ENCODE peak calls at places on chromosomes 11 and 22, in eight cellular contexts. T, O, Q, J, P, Z, K and G are unnamed samples.

GRCh38 chr11:67295846-67296245 is 6.7 kb downstream of the ANKRD13D start:
- DNase-seq in T (no peak), J (no peak), K (no peak), Q (no peak), O (no peak), Z (no peak), P (no peak), G (no peak)

GRCh38 chr11:69154938-69155301 is 815 bp upstream of the SMIM38 start:
- DNase-seq in P (no peak), O (no peak), K (no peak), T (no peak), J (no peak), Z (no peak), Q (no peak), G (no peak)

GRCh38 chr22:43884600-43885318 is 7.1 kb downstream of the PNPLA5 start:
- DNase-seq in P (peak; percentile 76), K (peak; percentile 58), Z (no peak), Q (peak; percentile 54), J (no peak), T (peak; percentile 49), O (peak; percentile 31), G (peak; percentile 65)

GRCh38 chr11:103863497-103863896 is 172.9 kb upstream of the DDI1 start:
- DNase-seq in O (peak; percentile 82), J (no peak), P (no peak), T (peak; percentile 81), K (no peak), Q (no peak), Z (no peak), G (no peak)

GRCh38 chr22:50481440-50482106 is at the start of gene ADM2:
- DNase-seq in Q (peak; percentile 49), P (no peak), T (no peak), K (no peak), J (no peak), O (no peak), Z (peak; percentile 66), G (no peak)

GRCh38 chr11:126465573-126466287 is 110.2 kb downstream of the ST3GAL4 start:
- DNase-seq in J (no peak), O (no peak), P (no peak), Z (peak; percentile 20), Q (no peak), K (no peak), T (no peak), G (no peak)

GRCh38 chr11:75867778-75868374 is 52.9 kb downstream of the UVRAG start:
- DNase-seq in Q (peak; percentile 31), P (no peak), Z (no peak), J (peak; percentile 31), T (peak; percentile 66), K (no peak), O (peak; percentile 62), G (peak; percentile 73)

GRCh38 chr11:70116386-70117077 is 38.4 kb downstream of the ANO1 start:
- DNase-seq in P (no peak), T (no peak), Z (no peak), O (no peak), K (no peak), J (no peak), Q (no peak), G (peak; percentile 36)

GRCh38 chr11:126339866-126340434 is 15.5 kb upstream of the ST3GAL4 start:
- DNase-seq in Q (no peak), O (peak; percentile 62), K (no peak), Z (peak; percentile 1), J (no peak), T (peak; percentile 77), P (peak; percentile 91), G (no peak)

GRCh38 chr22:48380016-48380665 is 1447.5 kb downstream of the BRD1 start:
- DNase-seq in O (no peak), Z (no peak), T (no peak), K (no peak), J (no peak), P (no peak), Q (no peak), G (no peak)

GRCh38 chr22:38034278-38034882 is 22.8 kb upstream of the PICK1 start:
- DNase-seq in Q (peak; percentile 43), K (peak; percentile 90), P (peak; percentile 79), T (peak; percentile 93), O (peak; percentile 91), Z (peak; percentile 37), J (peak; percentile 68), G (no peak)

GRCh38 chr11:85718991-85719807 is 33.2 kb upstream of the CCDC89 start:
- DNase-seq in T (peak; percentile 99), Z (peak; percentile 2), P (peak; percentile 61), O (peak; percentile 100), J (peak; percentile 82), K (peak; percentile 51), Q (peak; percentile 64), G (no peak)

GRCh38 chr22:31567196-31567595 is 70.9 kb downstream of the SFI1 start:
- DNase-seq in P (no peak), Z (no peak), Q (no peak), T (no peak), J (no peak), O (no peak), K (no peak), G (no peak)

GRCh38 chr11:96257972-96258951 is 84.7 kb downstream of the MAML2 start:
- DNase-seq in K (no peak), J (no peak), T (peak; percentile 59), P (no peak), Q (no peak), O (peak; percentile 58), Z (no peak), G (no peak)

GRCh38 chr22:18065256-18065655 is 12.5 kb upstream of the PEX26 start:
- DNase-seq in Z (no peak), Q (no peak), T (no peak), O (no peak), K (no peak), P (no peak), J (no peak), G (no peak)
- H3K4me3 ChIP-seq in Z (no peak overlapping the region), Q (no peak overlapping the region), T (no peak overlapping the region), O (no peak overlapping the region), K (no peak overlapping the region), P (no peak overlapping the region), J (no peak overlapping the region), G (no peak overlapping the region)

GRCh38 chr11:77396305-77396704 is 77.6 kb downstream of the PAK1 start:
- DNase-seq in K (no peak), O (no peak), Q (no peak), P (no peak), Z (no peak), T (no peak), J (no peak), G (no peak)

GRCh38 chr11:77396911-77397310 is 77.0 kb downstream of the PAK1 start:
- DNase-seq in Z (no peak), K (no peak), J (no peak), P (no peak), T (no peak), Q (no peak), O (peak; percentile 33), G (no peak)

GRCh38 chr11:77395460-77396175 is 78.3 kb downstream of the PAK1 start:
- DNase-seq in O (no peak), P (no peak), J (no peak), Z (no peak), Q (no peak), T (no peak), K (no peak), G (no peak)

GRCh38 chr11:77397631-77398030 is 76.3 kb downstream of the PAK1 start:
- DNase-seq in K (no peak), O (no peak), T (no peak), Z (no peak), Q (no peak), P (no peak), J (no peak), G (no peak)

DNA sequence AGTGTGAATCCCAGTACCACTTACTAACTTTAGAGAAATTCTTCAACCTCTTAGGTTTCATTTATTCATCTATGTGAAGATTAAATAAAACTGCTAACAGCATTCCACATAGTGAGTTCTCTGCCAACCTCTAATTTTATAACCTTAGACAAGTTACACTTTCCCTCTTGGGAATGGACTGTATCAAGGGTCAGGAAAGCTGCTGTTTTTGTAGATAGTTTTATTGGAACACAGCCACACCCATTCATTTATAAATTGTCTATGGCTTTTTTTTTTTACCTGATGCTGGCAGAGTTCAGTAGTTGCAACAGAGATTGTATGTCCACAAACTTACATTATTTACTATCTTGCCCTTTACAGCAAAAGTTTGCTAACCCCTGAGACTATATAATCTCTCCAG is 81.1 kb downstream of the PAK1 start:
- DNase-seq in K (no peak), Z (no peak), J (no peak), Q (no peak), T (no peak), P (no peak), O (no peak), G (no peak)
- H3K4me3 ChIP-seq in K (no peak overlapping the region), Z (no peak overlapping the region), J (no peak overlapping the region), Q (no peak overlapping the region), T (no peak overlapping the region), P (no peak overlapping the region), O (no peak overlapping the region), G (no peak overlapping the region)

DNA sequence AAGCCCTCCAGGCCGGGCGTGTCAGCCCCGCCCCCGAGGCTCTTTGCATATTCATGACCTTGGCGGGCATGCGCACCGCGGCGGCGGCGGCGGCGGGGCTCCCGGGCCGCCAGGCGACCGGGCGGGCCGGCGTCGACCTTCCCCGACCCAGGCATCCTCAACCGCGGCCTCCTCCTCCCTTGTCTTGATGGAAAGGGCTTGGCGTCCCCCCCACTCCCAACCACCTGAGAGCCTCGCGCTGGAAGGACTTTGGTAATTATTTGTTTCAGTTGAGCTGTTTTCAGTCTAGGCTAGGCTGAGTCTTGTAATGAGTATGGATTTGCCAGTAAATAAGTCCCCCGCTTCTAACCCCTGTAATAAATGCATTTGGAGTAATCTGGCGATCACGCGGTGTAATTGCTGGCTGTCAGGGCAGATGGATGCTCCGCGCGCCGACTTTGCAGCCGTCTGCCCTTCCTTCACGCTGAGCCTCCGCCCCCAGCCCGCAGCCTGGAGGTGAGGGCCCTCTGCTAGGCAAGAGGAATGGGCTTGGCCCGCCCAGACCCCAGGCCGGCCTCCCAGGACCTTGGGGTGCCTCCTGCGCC is 25.2 kb downstream of the FLRT1 start:
- DNase-seq in O (no peak), K (no peak), Q (peak; percentile 70), Z (no peak), P (peak; percentile 72), J (no peak), T (peak; percentile 10), G (no peak)
- H3K4me3 ChIP-seq in O (peak overlapping the region; percentile 56), K (peak overlapping the region; percentile 47), Q (peak overlapping the region; percentile 42), Z (no peak overlapping the region), P (peak overlapping the region; percentile 52), J (no peak overlapping the region), T (peak overlapping the region; percentile 40), G (no peak overlapping the region)

DNA sequence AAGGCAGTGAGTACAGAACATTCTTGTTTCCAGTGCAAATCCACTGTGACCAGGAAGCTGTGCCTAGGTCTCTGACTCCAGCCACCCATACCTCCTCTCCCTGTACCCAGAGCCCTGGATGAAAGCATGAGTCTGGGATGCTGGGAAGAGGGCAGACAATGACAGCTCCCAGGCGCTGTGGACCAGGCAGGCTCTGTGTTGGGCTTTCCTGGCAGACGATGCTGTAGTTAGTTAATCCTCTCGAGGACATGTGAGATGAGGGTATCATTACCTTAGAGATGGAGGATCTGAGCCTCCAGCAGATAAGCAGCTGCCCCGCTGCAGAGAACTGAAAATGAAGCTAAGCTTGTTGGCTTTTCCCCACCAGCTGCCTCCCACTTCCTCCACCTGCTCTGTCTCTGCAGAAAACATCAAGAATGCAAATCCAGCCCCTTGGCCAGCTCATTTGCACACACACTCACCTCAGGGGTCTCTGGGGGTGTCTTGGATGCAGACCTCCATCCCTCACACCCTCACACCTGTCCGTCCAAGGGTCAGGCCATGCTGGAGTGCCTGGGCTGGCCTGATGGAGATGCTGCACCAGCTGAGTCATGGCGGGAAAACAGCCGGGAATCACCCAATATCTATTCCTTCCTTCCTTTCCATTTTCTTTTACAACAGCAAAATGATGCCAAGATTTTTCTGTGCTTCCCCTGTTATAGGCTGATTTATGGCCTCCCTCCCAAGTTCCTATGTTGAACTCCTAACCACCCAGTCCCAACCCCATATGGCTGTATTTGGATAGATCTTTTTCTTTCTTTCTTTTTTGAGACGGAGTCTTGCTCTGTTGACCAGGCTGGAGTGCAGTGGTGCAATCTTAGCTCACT is 94.9 kb upstream of the SEPTIN5 start:
- DNase-seq in K (no peak), O (no peak), P (no peak), J (no peak), Z (no peak), Q (no peak), T (no peak), G (no peak)
- H3K4me3 ChIP-seq in K (no peak overlapping the region), O (no peak overlapping the region), P (no peak overlapping the region), J (no peak overlapping the region), Z (no peak overlapping the region), Q (no peak overlapping the region), T (no peak overlapping the region), G (no peak overlapping the region)